ENCODE peak calls at places on chromosome 11, in six cellular contexts. A, M, E, F, D and K are unnamed samples.

GRCh38 chr11:129950319-129951034 is 52.2 kb downstream of the PRDM10 start:
- DNase-seq in D (peak), M (no peak), E (no peak), A (peak), F (peak), K (peak)

GRCh38 chr11:84398017-84398626 is 1112.0 kb upstream of the CCDC90B start:
- DNase-seq in F (peak), D (peak), E (peak), M (no peak), A (no peak), K (peak)

GRCh38 chr11:59610289-59610688 is 5.3 kb downstream of the OSBP start:
- DNase-seq in M (no peak), F (no peak), A (no peak), E (no peak), D (no peak), K (no peak)

GRCh38 chr11:46055371-46055770 is 65.9 kb downstream of the PHF21A start:
- DNase-seq in E (no peak), D (peak), A (no peak), F (peak), M (no peak), K (no peak)

GRCh38 chr11:46674463-46675287 is 25.7 kb downstream of the ARHGAP1 start:
- DNase-seq in M (no peak), D (peak), E (no peak), F (peak), A (no peak), K (peak)

GRCh38 chr11:80532633-80533232 is 1091.9 kb upstream of the TENM4 start:
- DNase-seq in D (no peak), A (no peak), M (no peak), E (no peak), F (no peak), K (no peak)

GRCh38 chr11:102727890-102728289 is 3.1 kb upstream of the MMP8 start:
- DNase-seq in M (no peak), F (no peak), D (peak), E (peak), A (no peak), K (no peak)

GRCh38 chr11:75773595-75774353 is 5.2 kb downstream of the DGAT2 start:
- DNase-seq in M (no peak), D (no peak), A (no peak), E (peak), F (no peak), K (no peak)

GRCh38 chr11:66857234-66857926 is 516 bp downstream of the LRFN4 start:
- DNase-seq in E (no peak), F (peak), A (no peak), D (no peak), M (no peak), K (peak)

GRCh38 chr11:10693509-10694071 is at the start of gene IRAG1:
- DNase-seq in F (no peak), D (peak), E (no peak), A (peak), M (no peak), K (peak)